ENCODE peak calls at places on chromosomes 7 and 10, in seven cellular contexts. F is AG04450, M is fibroblast of lung, V is cardiac fibroblast, N is heart left ventricle, O is AG10803, L is esophagus squamous epithelium. X is an unnamed sample.
A peak's percentile ranks its signal among the peaks of the same experiment; 100 is the strongest.

GRCh38 chr7:130154501-130155317 is 50.5 kb downstream of the TMEM209 start:
- DNase-seq in F (no peak), M (no peak), V (no peak), N (no peak), O (no peak), L (no peak), X (no peak)

GRCh38 chr7:90766814-90767564 is 170.9 kb downstream of the CDK14 start:
- DNase-seq in F (peak; percentile 42), M (peak; percentile 78), V (peak; percentile 91), N (peak; percentile 77), O (peak; percentile 60), L (no peak), X (peak; percentile 55)

GRCh38 chr7:98251251-98251843 is 685 bp downstream of the TECPR1 start:
- DNase-seq in F (no peak), M (peak; percentile 29), V (peak; percentile 39), N (peak; percentile 57), O (no peak), L (no peak), X (no peak)

GRCh38 chr7:44294325-44295069 is 30.9 kb downstream of the CAMK2B start:
- DNase-seq in F (no peak), M (no peak), V (no peak), N (peak; percentile 14), O (no peak), L (no peak), X (no peak)

GRCh38 chr10:73060738-73061635 is 35.7 kb downstream of the P4HA1 start:
- DNase-seq in F (no peak), M (no peak), V (peak; percentile 51), N (no peak), O (peak; percentile 30), L (no peak), X (peak; percentile 41)

GRCh38 chr7:115009139-115009538 is 87.2 kb downstream of the MDFIC start:
- DNase-seq in F (no peak), M (peak; percentile 50), V (no peak), N (no peak), O (no peak), L (no peak), X (no peak)

GRCh38 chr10:86389441-86390193 is 23.0 kb upstream of the GRID1 start:
- DNase-seq in F (no peak), M (no peak), V (peak; percentile 49), N (no peak), O (no peak), L (no peak), X (peak; percentile 39)

GRCh38 chr10:77214799-77215198 is 422.8 kb downstream of the KCNMA1 start:
- DNase-seq in F (no peak), M (no peak), V (no peak), N (no peak), O (no peak), L (no peak), X (no peak)

GRCh38 chr10:178208-178607 is 43.0 kb downstream of the ZMYND11 start:
- DNase-seq in F (no peak), M (peak; percentile 45), V (peak; percentile 69), N (no peak), O (peak; percentile 64), L (no peak), X (peak; percentile 60)

GRCh38 chr10:125161570-125162139 is 1.3 kb upstream of the CTBP2 start:
- DNase-seq in F (no peak), M (no peak), V (peak; percentile 78), N (peak; percentile 39), O (peak; percentile 77), L (no peak), X (no peak)

GRCh38 chr10:4514445-4515108 is 311.4 kb upstream of the AKR1E2 start:
- DNase-seq in F (no peak), M (no peak), V (peak; percentile 56), N (peak; percentile 71), O (no peak), L (no peak), X (no peak)

GRCh38 chr7:44282601-44283171 is 42.7 kb downstream of the CAMK2B start:
- DNase-seq in F (no peak), M (no peak), V (no peak), N (peak; percentile 24), O (no peak), L (no peak), X (no peak)

GRCh38 chr7:102282465-102283362 is 4.0 kb upstream of the SH2B2 start:
- DNase-seq in F (no peak), M (no peak), V (no peak), N (no peak), O (no peak), L (no peak), X (no peak)

GRCh38 chr7:205117-206010 is 13.0 kb downstream of the FAM20C start:
- DNase-seq in F (no peak), M (peak; percentile 6), V (no peak), N (no peak), O (no peak), L (no peak), X (no peak)

GRCh38 chr7:22601812-22602568 is 102.0 kb upstream of the STEAP1B start:
- DNase-seq in F (no peak), M (peak; percentile 59), V (peak; percentile 83), N (no peak), O (peak; percentile 86), L (no peak), X (peak; percentile 74)

GRCh38 chr10:14686356-14686755 is 88.3 kb downstream of the FAM107B start:
- DNase-seq in F (no peak), M (peak; percentile 78), V (no peak), N (no peak), O (peak; percentile 50), L (no peak), X (no peak)

GRCh38 chr7:115748123-115748738 is 282.3 kb downstream of the TFEC start:
- DNase-seq in F (no peak), M (no peak), V (peak; percentile 8), N (no peak), O (peak; percentile 32), L (no peak), X (peak; percentile 14)

GRCh38 chr10:103759100-103759781 is 96.1 kb downstream of the SH3PXD2A start:
- DNase-seq in F (peak; percentile 61), M (peak; percentile 87), V (peak; percentile 65), N (peak; percentile 77), O (peak; percentile 78), L (no peak), X (peak; percentile 87)

GRCh38 chr10:68296833-68297232 is 35.0 kb upstream of the HNRNPH3 start:
- DNase-seq in F (no peak), M (no peak), V (no peak), N (no peak), O (peak; percentile 74), L (no peak), X (peak; percentile 72)

GRCh38 chr10:46062735-46063428 is 16.8 kb upstream of the MSMB start:
- DNase-seq in F (no peak), M (no peak), V (no peak), N (no peak), O (no peak), L (no peak), X (no peak)

GRCh38 chr7:43164757-43165156 is 52.3 kb downstream of the HECW1 start:
- DNase-seq in F (peak; percentile 87), M (peak; percentile 98), V (peak; percentile 83), N (no peak), O (peak; percentile 94), L (no peak), X (peak; percentile 96)

GRCh38 chr10:51425431-51425830 is 274.0 kb downstream of the CSTF2T start:
- DNase-seq in F (no peak), M (peak; percentile 20), V (peak; percentile 79), N (peak; percentile 30), O (peak; percentile 76), L (no peak), X (peak; percentile 39)

GRCh38 chr10:123301077-123301875 is 147.1 kb downstream of the BUB3 start:
- DNase-seq in F (no peak), M (peak; percentile 84), V (peak; percentile 62), N (peak; percentile 38), O (no peak), L (no peak), X (no peak)

GRCh38 chr10:14144491-14144890 is 186.2 kb downstream of the FRMD4A start:
- DNase-seq in F (no peak), M (no peak), V (no peak), N (no peak), O (no peak), L (no peak), X (no peak)

GRCh38 chr10:100750291-100751210 is 5.2 kb downstream of the PAX2 start:
- DNase-seq in F (no peak), M (no peak), V (no peak), N (no peak), O (no peak), L (no peak), X (no peak)

GRCh38 chr7:46932656-46933424 is 649.1 kb downstream of the TNS3 start:
- DNase-seq in F (peak; percentile 86), M (peak; percentile 95), V (peak; percentile 96), N (peak; percentile 59), O (peak; percentile 99), L (no peak), X (peak; percentile 96)

GRCh38 chr7:157792241-157792950 is 455.6 kb downstream of the DNAJB6 start:
- DNase-seq in F (no peak), M (no peak), V (no peak), N (no peak), O (no peak), L (no peak), X (no peak)

GRCh38 chr10:28681928-28682750 is 4.8 kb downstream of the BAMBI start:
- DNase-seq in F (no peak), M (no peak), V (no peak), N (no peak), O (no peak), L (no peak), X (no peak)
- H3K4me3 ChIP-seq in F (no peak overlapping the region), M (no peak overlapping the region), V (no peak overlapping the region), N (no peak overlapping the region), O (no peak overlapping the region), L (no peak overlapping the region), X (no peak overlapping the region)

DNA sequence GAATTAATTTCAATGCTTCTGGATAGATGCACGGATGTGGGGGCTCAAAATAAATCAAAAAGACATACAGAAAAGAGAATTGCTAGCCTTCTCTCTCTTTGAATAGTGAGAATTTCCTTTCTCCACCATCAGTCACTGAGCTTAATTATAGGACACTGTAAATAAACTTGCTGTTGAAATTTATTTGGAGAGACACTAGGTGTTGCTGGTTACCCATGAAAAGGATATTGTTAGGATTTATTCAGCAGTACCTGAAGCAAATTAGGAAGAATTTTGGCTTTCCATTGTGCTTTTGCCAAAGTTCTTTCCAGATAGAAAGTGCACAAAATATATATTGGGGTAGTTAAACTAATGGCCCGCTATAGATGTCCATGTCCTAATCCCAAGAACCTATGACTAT is 27.6 kb downstream of the GCC1 start:
- DNase-seq in F (no peak), M (no peak), V (peak; percentile 15), N (no peak), O (no peak), L (no peak), X (no peak)
- TF ChIP-seq CTCF in F (no peak), M (no peak), V (no peak), N (peak; percentile 13), O (peak; percentile 26), L (no peak), X (no peak)

DNA sequence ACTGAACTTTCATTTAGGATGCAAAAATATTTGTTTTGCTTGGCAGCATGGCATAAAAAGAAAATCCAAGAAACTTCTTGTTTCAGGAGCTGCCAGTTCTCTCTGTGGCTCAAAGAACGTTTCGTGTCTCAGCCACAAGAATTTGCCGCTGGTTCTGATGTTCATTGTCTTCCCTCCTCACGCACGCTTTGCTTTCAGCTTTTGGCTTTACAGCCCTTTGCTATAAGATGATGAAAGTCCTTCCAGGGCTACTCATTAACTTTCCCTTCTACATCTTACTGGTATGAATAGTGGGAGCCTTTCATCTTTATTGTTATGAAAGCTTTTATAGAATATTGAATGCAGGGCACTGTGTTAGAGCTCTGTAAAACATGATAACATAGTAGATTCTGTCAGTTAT is 124.7 kb downstream of the BICC1 start:
- DNase-seq in F (no peak), M (peak; percentile 95), V (peak; percentile 78), N (no peak), O (peak; percentile 96), L (no peak), X (peak; percentile 82)
- H3K4me3 ChIP-seq in F (no peak overlapping the region), M (no peak overlapping the region), V (no peak overlapping the region), N (no peak overlapping the region), O (no peak overlapping the region), L (no peak overlapping the region), X (peak overlapping the region; percentile 1)

GRCh38 chr10:113080621-113081229 is 130.7 kb downstream of the TCF7L2 start:
- DNase-seq in F (no peak), M (no peak), V (peak; percentile 23), N (no peak), O (no peak), L (no peak), X (no peak)
- TF ChIP-seq CTCF in F (peak; percentile 16), M (no peak), V (peak; percentile 2), N (no peak), O (peak; percentile 28), L (no peak), X (no peak)